ENCODE peak calls at places on chromosome 13, in seven cellular contexts. One of them, this sample, is unnamed.

GRCh38 chr13:98471895-98472294 is 105.0 kb downstream of the STK24 start:
- DNase-seq in effector memory CD4-positive, alpha-beta T cell: no peak
- DNase-seq in effector memory CD8-positive, alpha-beta T cell: no peak
- DNase-seq in pancreas: no peak
- DNase-seq in stimulated activated CD8-positive, alpha-beta memory T cell treated with anti-CD3 and anti-CD28 coated beads, Interleukin-2, amount 100 ng/mL, for 48 hours: no peak
- DNase-seq in AG09309: no peak
- DNase-seq in right atrium auricular region: no peak
- DNase-seq in this sample: peak

GRCh38 chr13:46116653-46117502 is 12.0 kb upstream of the CPB2 start:
- DNase-seq in effector memory CD4-positive, alpha-beta T cell: no peak
- DNase-seq in effector memory CD8-positive, alpha-beta T cell: no peak
- DNase-seq in pancreas: no peak
- DNase-seq in stimulated activated CD8-positive, alpha-beta memory T cell treated with anti-CD3 and anti-CD28 coated beads, Interleukin-2, amount 100 ng/mL, for 48 hours: no peak
- DNase-seq in AG09309: no peak
- DNase-seq in right atrium auricular region: no peak
- DNase-seq in this sample: no peak

GRCh38 chr13:75445717-75446529 is 36.0 kb downstream of the TBC1D4 start:
- DNase-seq in effector memory CD4-positive, alpha-beta T cell: no peak
- DNase-seq in effector memory CD8-positive, alpha-beta T cell: no peak
- DNase-seq in pancreas: no peak
- DNase-seq in stimulated activated CD8-positive, alpha-beta memory T cell treated with anti-CD3 and anti-CD28 coated beads, Interleukin-2, amount 100 ng/mL, for 48 hours: no peak
- DNase-seq in AG09309: no peak
- DNase-seq in right atrium auricular region: no peak
- DNase-seq in this sample: no peak

GRCh38 chr13:25890671-25891212 is 161.1 kb downstream of the SHISA2 start:
- DNase-seq in effector memory CD4-positive, alpha-beta T cell: no peak
- DNase-seq in effector memory CD8-positive, alpha-beta T cell: no peak
- DNase-seq in pancreas: no peak
- DNase-seq in stimulated activated CD8-positive, alpha-beta memory T cell treated with anti-CD3 and anti-CD28 coated beads, Interleukin-2, amount 100 ng/mL, for 48 hours: no peak
- DNase-seq in AG09309: no peak
- DNase-seq in right atrium auricular region: no peak
- DNase-seq in this sample: no peak

GRCh38 chr13:85798999-85799646 is at the start of gene SLITRK6:
- DNase-seq in effector memory CD4-positive, alpha-beta T cell: no peak
- DNase-seq in effector memory CD8-positive, alpha-beta T cell: no peak
- DNase-seq in pancreas: no peak
- DNase-seq in stimulated activated CD8-positive, alpha-beta memory T cell treated with anti-CD3 and anti-CD28 coated beads, Interleukin-2, amount 100 ng/mL, for 48 hours: no peak
- DNase-seq in AG09309: peak
- DNase-seq in right atrium auricular region: no peak
- DNase-seq in this sample: no peak

GRCh38 chr13:44565881-44566280 is 10.2 kb downstream of the TSC22D1 start:
- DNase-seq in effector memory CD4-positive, alpha-beta T cell: no peak
- DNase-seq in effector memory CD8-positive, alpha-beta T cell: no peak
- DNase-seq in pancreas: no peak
- DNase-seq in stimulated activated CD8-positive, alpha-beta memory T cell treated with anti-CD3 and anti-CD28 coated beads, Interleukin-2, amount 100 ng/mL, for 48 hours: no peak
- DNase-seq in AG09309: no peak
- DNase-seq in right atrium auricular region: no peak
- DNase-seq in this sample: no peak

GRCh38 chr13:42137856-42138537 is 89.5 kb downstream of the DGKH start:
- DNase-seq in effector memory CD4-positive, alpha-beta T cell: no peak
- DNase-seq in effector memory CD8-positive, alpha-beta T cell: no peak
- DNase-seq in pancreas: no peak
- DNase-seq in stimulated activated CD8-positive, alpha-beta memory T cell treated with anti-CD3 and anti-CD28 coated beads, Interleukin-2, amount 100 ng/mL, for 48 hours: no peak
- DNase-seq in AG09309: no peak
- DNase-seq in right atrium auricular region: no peak
- DNase-seq in this sample: no peak

GRCh38 chr13:113758651-113759524 is at the start of gene TMEM255B:
- DNase-seq in effector memory CD4-positive, alpha-beta T cell: peak
- DNase-seq in effector memory CD8-positive, alpha-beta T cell: peak
- DNase-seq in pancreas: peak
- DNase-seq in stimulated activated CD8-positive, alpha-beta memory T cell treated with anti-CD3 and anti-CD28 coated beads, Interleukin-2, amount 100 ng/mL, for 48 hours: peak
- DNase-seq in AG09309: no peak
- DNase-seq in right atrium auricular region: peak
- DNase-seq in this sample: peak

GRCh38 chr13:44221657-44222056 is 152.0 kb upstream of the SERP2 start:
- DNase-seq in effector memory CD4-positive, alpha-beta T cell: no peak
- DNase-seq in effector memory CD8-positive, alpha-beta T cell: no peak
- DNase-seq in pancreas: no peak
- DNase-seq in stimulated activated CD8-positive, alpha-beta memory T cell treated with anti-CD3 and anti-CD28 coated beads, Interleukin-2, amount 100 ng/mL, for 48 hours: no peak
- DNase-seq in AG09309: no peak
- DNase-seq in right atrium auricular region: no peak
- DNase-seq in this sample: no peak

GRCh38 chr13:23963947-23964346 is 66.6 kb upstream of the C1QTNF9B start:
- DNase-seq in effector memory CD4-positive, alpha-beta T cell: no peak
- DNase-seq in effector memory CD8-positive, alpha-beta T cell: no peak
- DNase-seq in pancreas: no peak
- DNase-seq in stimulated activated CD8-positive, alpha-beta memory T cell treated with anti-CD3 and anti-CD28 coated beads, Interleukin-2, amount 100 ng/mL, for 48 hours: no peak
- DNase-seq in AG09309: no peak
- DNase-seq in right atrium auricular region: no peak
- DNase-seq in this sample: no peak

GRCh38 chr13:31965361-31966066 is 66.1 kb upstream of the FRY start:
- DNase-seq in effector memory CD4-positive, alpha-beta T cell: no peak
- DNase-seq in effector memory CD8-positive, alpha-beta T cell: no peak
- DNase-seq in pancreas: no peak
- DNase-seq in stimulated activated CD8-positive, alpha-beta memory T cell treated with anti-CD3 and anti-CD28 coated beads, Interleukin-2, amount 100 ng/mL, for 48 hours: no peak
- DNase-seq in AG09309: no peak
- DNase-seq in right atrium auricular region: no peak
- DNase-seq in this sample: no peak

GRCh38 chr13:22091222-22091970 is 420.5 kb downstream of the FGF9 start:
- DNase-seq in effector memory CD4-positive, alpha-beta T cell: no peak
- DNase-seq in effector memory CD8-positive, alpha-beta T cell: no peak
- DNase-seq in pancreas: no peak
- DNase-seq in stimulated activated CD8-positive, alpha-beta memory T cell treated with anti-CD3 and anti-CD28 coated beads, Interleukin-2, amount 100 ng/mL, for 48 hours: no peak
- DNase-seq in AG09309: no peak
- DNase-seq in right atrium auricular region: no peak
- DNase-seq in this sample: peak

GRCh38 chr13:81377926-81378325 is 1037.0 kb upstream of the SPRY2 start:
- DNase-seq in effector memory CD4-positive, alpha-beta T cell: no peak
- DNase-seq in effector memory CD8-positive, alpha-beta T cell: no peak
- DNase-seq in pancreas: no peak
- DNase-seq in stimulated activated CD8-positive, alpha-beta memory T cell treated with anti-CD3 and anti-CD28 coated beads, Interleukin-2, amount 100 ng/mL, for 48 hours: no peak
- DNase-seq in AG09309: no peak
- DNase-seq in right atrium auricular region: no peak
- DNase-seq in this sample: no peak

GRCh38 chr13:27973956-27974662 is 5.0 kb upstream of the CDX2 start:
- DNase-seq in effector memory CD4-positive, alpha-beta T cell: no peak
- DNase-seq in effector memory CD8-positive, alpha-beta T cell: no peak
- DNase-seq in pancreas: peak
- DNase-seq in stimulated activated CD8-positive, alpha-beta memory T cell treated with anti-CD3 and anti-CD28 coated beads, Interleukin-2, amount 100 ng/mL, for 48 hours: no peak
- DNase-seq in AG09309: no peak
- DNase-seq in right atrium auricular region: peak
- DNase-seq in this sample: no peak

GRCh38 chr13:101127741-101128353 is 288.5 kb downstream of the NALCN start:
- DNase-seq in effector memory CD4-positive, alpha-beta T cell: no peak
- DNase-seq in effector memory CD8-positive, alpha-beta T cell: peak
- DNase-seq in pancreas: no peak
- DNase-seq in stimulated activated CD8-positive, alpha-beta memory T cell treated with anti-CD3 and anti-CD28 coated beads, Interleukin-2, amount 100 ng/mL, for 48 hours: no peak
- DNase-seq in AG09309: no peak
- DNase-seq in right atrium auricular region: no peak
- DNase-seq in this sample: no peak

GRCh38 chr13:33206945-33207615 is 78.5 kb downstream of the STARD13 start:
- DNase-seq in effector memory CD4-positive, alpha-beta T cell: no peak
- DNase-seq in effector memory CD8-positive, alpha-beta T cell: no peak
- DNase-seq in pancreas: no peak
- DNase-seq in stimulated activated CD8-positive, alpha-beta memory T cell treated with anti-CD3 and anti-CD28 coated beads, Interleukin-2, amount 100 ng/mL, for 48 hours: no peak
- DNase-seq in AG09309: no peak
- DNase-seq in right atrium auricular region: no peak
- DNase-seq in this sample: no peak

This sample was measured in mucosa of gallbladder.